ENCODE peak calls at places on chromosomes 5 and 9, in nine cellular contexts. One of them, this sample, is unnamed.

GRCh38 chr5:120447706-120448239 is 16.3 kb upstream of the PRR16 start:
- DNase-seq in HT1080: peak
- DNase-seq in pancreas: no peak
- DNase-seq in NCI-H1048: no peak
- DNase-seq in mammary epithelial cell: peak
- DNase-seq in fibroblast of the conjunctiva: no peak
- DNase-seq in neuronal stem cell: no peak
- DNase-seq in ELR: peak
- DNase-seq in posterior vena cava: no peak
- DNase-seq in this sample: no peak

GRCh38 chr5:151682751-151683331 is 3.9 kb downstream of the SPARC start:
- DNase-seq in HT1080: no peak
- DNase-seq in pancreas: no peak
- DNase-seq in NCI-H1048: no peak
- DNase-seq in mammary epithelial cell: peak
- DNase-seq in fibroblast of the conjunctiva: no peak
- DNase-seq in neuronal stem cell: no peak
- DNase-seq in ELR: peak
- DNase-seq in posterior vena cava: no peak
- DNase-seq in this sample: no peak

GRCh38 chr9:11335011-11335410 is 722.2 kb upstream of the PTPRD start:
- DNase-seq in HT1080: no peak
- DNase-seq in pancreas: no peak
- DNase-seq in NCI-H1048: no peak
- DNase-seq in mammary epithelial cell: no peak
- DNase-seq in fibroblast of the conjunctiva: no peak
- DNase-seq in neuronal stem cell: no peak
- DNase-seq in ELR: no peak
- DNase-seq in posterior vena cava: no peak
- DNase-seq in this sample: no peak

GRCh38 chr5:108788142-108788541 is 40.4 kb downstream of the FER start:
- DNase-seq in HT1080: no peak
- DNase-seq in pancreas: no peak
- DNase-seq in NCI-H1048: no peak
- DNase-seq in mammary epithelial cell: peak
- DNase-seq in fibroblast of the conjunctiva: no peak
- DNase-seq in neuronal stem cell: no peak
- DNase-seq in ELR: no peak
- DNase-seq in posterior vena cava: no peak
- DNase-seq in this sample: no peak

GRCh38 chr5:128021411-128021810 is 62.2 kb upstream of the SLC12A2 start:
- DNase-seq in HT1080: no peak
- DNase-seq in pancreas: no peak
- DNase-seq in NCI-H1048: no peak
- DNase-seq in mammary epithelial cell: no peak
- DNase-seq in fibroblast of the conjunctiva: no peak
- DNase-seq in neuronal stem cell: no peak
- DNase-seq in ELR: no peak
- DNase-seq in posterior vena cava: no peak
- DNase-seq in this sample: no peak

GRCh38 chr5:24073097-24073496 is 565.7 kb downstream of the PRDM9 start:
- DNase-seq in HT1080: no peak
- DNase-seq in pancreas: no peak
- DNase-seq in NCI-H1048: no peak
- DNase-seq in mammary epithelial cell: no peak
- DNase-seq in fibroblast of the conjunctiva: no peak
- DNase-seq in neuronal stem cell: no peak
- DNase-seq in ELR: no peak
- DNase-seq in posterior vena cava: no peak
- DNase-seq in this sample: no peak

GRCh38 chr9:91151014-91151740 is 210.5 kb downstream of the AUH start:
- DNase-seq in HT1080: peak
- DNase-seq in pancreas: no peak
- DNase-seq in NCI-H1048: no peak
- DNase-seq in mammary epithelial cell: peak
- DNase-seq in fibroblast of the conjunctiva: peak
- DNase-seq in neuronal stem cell: no peak
- DNase-seq in ELR: peak
- DNase-seq in posterior vena cava: no peak
- DNase-seq in this sample: no peak

GRCh38 chr9:111805841-111806241 is 11.1 kb upstream of the SHOC1 start:
- DNase-seq in HT1080: peak
- DNase-seq in pancreas: no peak
- DNase-seq in NCI-H1048: no peak
- DNase-seq in mammary epithelial cell: peak
- DNase-seq in fibroblast of the conjunctiva: no peak
- DNase-seq in neuronal stem cell: no peak
- DNase-seq in ELR: peak
- DNase-seq in posterior vena cava: no peak
- DNase-seq in this sample: no peak

GRCh38 chr5:156095709-156096241 is 231.2 kb upstream of the SGCD start:
- DNase-seq in HT1080: no peak
- DNase-seq in pancreas: no peak
- DNase-seq in NCI-H1048: no peak
- DNase-seq in mammary epithelial cell: no peak
- DNase-seq in fibroblast of the conjunctiva: no peak
- DNase-seq in neuronal stem cell: no peak
- DNase-seq in ELR: no peak
- DNase-seq in posterior vena cava: no peak
- DNase-seq in this sample: no peak

GRCh38 chr5:36728697-36729543 is 122.5 kb downstream of the SLC1A3 start:
- DNase-seq in HT1080: peak
- DNase-seq in pancreas: no peak
- DNase-seq in NCI-H1048: peak
- DNase-seq in mammary epithelial cell: peak
- DNase-seq in fibroblast of the conjunctiva: peak
- DNase-seq in neuronal stem cell: peak
- DNase-seq in ELR: peak
- DNase-seq in posterior vena cava: no peak
- DNase-seq in this sample: no peak

GRCh38 chr9:26656003-26656940 is 236.3 kb downstream of the CAAP1 start:
- DNase-seq in HT1080: peak
- DNase-seq in pancreas: no peak
- DNase-seq in NCI-H1048: no peak
- DNase-seq in mammary epithelial cell: no peak
- DNase-seq in fibroblast of the conjunctiva: no peak
- DNase-seq in neuronal stem cell: peak
- DNase-seq in ELR: peak
- DNase-seq in posterior vena cava: no peak
- DNase-seq in this sample: no peak

GRCh38 chr5:34756781-34757624 is 82.0 kb upstream of the TTC23L start:
- DNase-seq in HT1080: no peak
- DNase-seq in pancreas: no peak
- DNase-seq in NCI-H1048: no peak
- DNase-seq in mammary epithelial cell: no peak
- DNase-seq in fibroblast of the conjunctiva: no peak
- DNase-seq in neuronal stem cell: no peak
- DNase-seq in ELR: no peak
- DNase-seq in posterior vena cava: no peak
- DNase-seq in this sample: peak

GRCh38 chr5:138241688-138242547 is 28.8 kb upstream of the CDC23 start:
- DNase-seq in HT1080: no peak
- DNase-seq in pancreas: peak
- DNase-seq in NCI-H1048: no peak
- DNase-seq in mammary epithelial cell: no peak
- DNase-seq in fibroblast of the conjunctiva: no peak
- DNase-seq in neuronal stem cell: peak
- DNase-seq in ELR: peak
- DNase-seq in posterior vena cava: peak
- DNase-seq in this sample: peak

GRCh38 chr5:59813761-59814562 is 79.6 kb downstream of the PDE4D start:
- DNase-seq in HT1080: peak
- DNase-seq in pancreas: no peak
- DNase-seq in NCI-H1048: peak
- DNase-seq in mammary epithelial cell: peak
- DNase-seq in fibroblast of the conjunctiva: peak
- DNase-seq in neuronal stem cell: peak
- DNase-seq in ELR: peak
- DNase-seq in posterior vena cava: no peak
- DNase-seq in this sample: no peak

GRCh38 chr5:52283221-52283620 is 504.5 kb upstream of the ITGA1 start:
- DNase-seq in HT1080: peak
- DNase-seq in pancreas: no peak
- DNase-seq in NCI-H1048: no peak
- DNase-seq in mammary epithelial cell: no peak
- DNase-seq in fibroblast of the conjunctiva: no peak
- DNase-seq in neuronal stem cell: no peak
- DNase-seq in ELR: peak
- DNase-seq in posterior vena cava: no peak
- DNase-seq in this sample: no peak

GRCh38 chr5:79143684-79144379 is 32.2 kb downstream of the BHMT start:
- DNase-seq in HT1080: peak
- DNase-seq in pancreas: no peak
- DNase-seq in NCI-H1048: no peak
- DNase-seq in mammary epithelial cell: peak
- DNase-seq in fibroblast of the conjunctiva: no peak
- DNase-seq in neuronal stem cell: no peak
- DNase-seq in ELR: peak
- DNase-seq in posterior vena cava: no peak
- DNase-seq in this sample: no peak

GRCh38 chr5:82886911-82887310 is 190.3 kb downstream of the TMEM167A start:
- DNase-seq in HT1080: no peak
- DNase-seq in pancreas: no peak
- DNase-seq in NCI-H1048: no peak
- DNase-seq in mammary epithelial cell: no peak
- DNase-seq in fibroblast of the conjunctiva: no peak
- DNase-seq in neuronal stem cell: no peak
- DNase-seq in ELR: no peak
- DNase-seq in posterior vena cava: no peak
- DNase-seq in this sample: no peak

GRCh38 chr5:156208271-156208670 is 118.7 kb upstream of the SGCD start:
- DNase-seq in HT1080: no peak
- DNase-seq in pancreas: no peak
- DNase-seq in NCI-H1048: no peak
- DNase-seq in mammary epithelial cell: no peak
- DNase-seq in fibroblast of the conjunctiva: no peak
- DNase-seq in neuronal stem cell: peak
- DNase-seq in ELR: no peak
- DNase-seq in posterior vena cava: no peak
- DNase-seq in this sample: no peak

GRCh38 chr5:135814254-135814653 is 20.2 kb upstream of the SLC25A48 start:
- DNase-seq in HT1080: no peak
- DNase-seq in pancreas: no peak
- DNase-seq in NCI-H1048: no peak
- DNase-seq in mammary epithelial cell: no peak
- DNase-seq in fibroblast of the conjunctiva: no peak
- DNase-seq in neuronal stem cell: no peak
- DNase-seq in ELR: no peak
- DNase-seq in posterior vena cava: no peak
- DNase-seq in this sample: no peak

GRCh38 chr5:109399092-109399759 is 10.5 kb downstream of the PJA2 start:
- DNase-seq in HT1080: no peak
- DNase-seq in pancreas: no peak
- DNase-seq in NCI-H1048: no peak
- DNase-seq in mammary epithelial cell: no peak
- DNase-seq in fibroblast of the conjunctiva: no peak
- DNase-seq in neuronal stem cell: no peak
- DNase-seq in ELR: no peak
- DNase-seq in posterior vena cava: no peak
- DNase-seq in this sample: no peak

GRCh38 chr9:37430841-37431597 is 8.5 kb downstream of the GRHPR start:
- DNase-seq in HT1080: no peak
- DNase-seq in pancreas: peak
- DNase-seq in NCI-H1048: no peak
- DNase-seq in mammary epithelial cell: no peak
- DNase-seq in fibroblast of the conjunctiva: no peak
- DNase-seq in neuronal stem cell: no peak
- DNase-seq in ELR: no peak
- DNase-seq in posterior vena cava: peak
- DNase-seq in this sample: no peak

GRCh38 chr5:35771321-35771720 is 85.4 kb upstream of the IL7R start:
- DNase-seq in HT1080: peak
- DNase-seq in pancreas: no peak
- DNase-seq in NCI-H1048: no peak
- DNase-seq in mammary epithelial cell: peak
- DNase-seq in fibroblast of the conjunctiva: peak
- DNase-seq in neuronal stem cell: no peak
- DNase-seq in ELR: peak
- DNase-seq in posterior vena cava: no peak
- DNase-seq in this sample: no peak

GRCh38 chr5:136174021-136174659 is 18.8 kb downstream of the SMIM32 start:
- DNase-seq in HT1080: peak
- DNase-seq in pancreas: no peak
- DNase-seq in NCI-H1048: no peak
- DNase-seq in mammary epithelial cell: peak
- DNase-seq in fibroblast of the conjunctiva: peak
- DNase-seq in neuronal stem cell: no peak
- DNase-seq in ELR: peak
- DNase-seq in posterior vena cava: no peak
- DNase-seq in this sample: no peak

GRCh38 chr9:83622814-83623633 is at the start of gene IDNK:
- DNase-seq in HT1080: peak
- DNase-seq in pancreas: peak
- DNase-seq in NCI-H1048: peak
- DNase-seq in mammary epithelial cell: peak
- DNase-seq in fibroblast of the conjunctiva: peak
- DNase-seq in neuronal stem cell: peak
- DNase-seq in ELR: peak
- DNase-seq in posterior vena cava: peak
- DNase-seq in this sample: peak

GRCh38 chr9:90894956-90895687 is 93.5 kb downstream of the SYK start:
- DNase-seq in HT1080: no peak
- DNase-seq in pancreas: no peak
- DNase-seq in NCI-H1048: no peak
- DNase-seq in mammary epithelial cell: no peak
- DNase-seq in fibroblast of the conjunctiva: no peak
- DNase-seq in neuronal stem cell: no peak
- DNase-seq in ELR: peak
- DNase-seq in posterior vena cava: no peak
- DNase-seq in this sample: no peak

GRCh38 chr5:117262607-117263131 is 688.0 kb upstream of the SEMA6A start:
- DNase-seq in HT1080: no peak
- DNase-seq in pancreas: no peak
- DNase-seq in NCI-H1048: no peak
- DNase-seq in mammary epithelial cell: no peak
- DNase-seq in fibroblast of the conjunctiva: no peak
- DNase-seq in neuronal stem cell: no peak
- DNase-seq in ELR: no peak
- DNase-seq in posterior vena cava: no peak
- DNase-seq in this sample: no peak

GRCh38 chr9:98087420-98088354 is 31.2 kb downstream of the NANS start:
- DNase-seq in HT1080: no peak
- DNase-seq in pancreas: peak
- DNase-seq in NCI-H1048: no peak
- DNase-seq in mammary epithelial cell: peak
- DNase-seq in fibroblast of the conjunctiva: peak
- DNase-seq in neuronal stem cell: peak
- DNase-seq in ELR: no peak
- DNase-seq in posterior vena cava: peak
- DNase-seq in this sample: peak

GRCh38 chr9:135440620-135441019 is 39.0 kb upstream of the PPP1R26 start:
- DNase-seq in HT1080: no peak
- DNase-seq in pancreas: no peak
- DNase-seq in NCI-H1048: no peak
- DNase-seq in mammary epithelial cell: no peak
- DNase-seq in fibroblast of the conjunctiva: no peak
- DNase-seq in neuronal stem cell: no peak
- DNase-seq in ELR: peak
- DNase-seq in posterior vena cava: peak
- DNase-seq in this sample: no peak

GRCh38 chr9:90099262-90099982 is 494.6 kb downstream of the GADD45G start:
- DNase-seq in HT1080: no peak
- DNase-seq in pancreas: no peak
- DNase-seq in NCI-H1048: no peak
- DNase-seq in mammary epithelial cell: peak
- DNase-seq in fibroblast of the conjunctiva: no peak
- DNase-seq in neuronal stem cell: no peak
- DNase-seq in ELR: no peak
- DNase-seq in posterior vena cava: no peak
- DNase-seq in this sample: no peak

GRCh38 chr5:188488-189481 is 2.5 kb upstream of the LRRC14B start:
- DNase-seq in HT1080: peak
- DNase-seq in pancreas: peak
- DNase-seq in NCI-H1048: peak
- DNase-seq in mammary epithelial cell: peak
- DNase-seq in fibroblast of the conjunctiva: peak
- DNase-seq in neuronal stem cell: peak
- DNase-seq in ELR: peak
- DNase-seq in posterior vena cava: peak
- DNase-seq in this sample: peak

GRCh38 chr9:30329441-30329840 is 2055.0 kb upstream of the ACO1 start:
- DNase-seq in HT1080: peak
- DNase-seq in pancreas: no peak
- DNase-seq in NCI-H1048: no peak
- DNase-seq in mammary epithelial cell: no peak
- DNase-seq in fibroblast of the conjunctiva: no peak
- DNase-seq in neuronal stem cell: no peak
- DNase-seq in ELR: no peak
- DNase-seq in posterior vena cava: no peak
- DNase-seq in this sample: no peak